ENCODE peak calls at places on chromosomes 4 and X, in six cellular contexts. A is thoracic aorta; E is OCI-LY7; Q is CD4-positive, alpha-beta memory T cell; W is heart right ventricle; V is NT2/D1. U is an unnamed sample.
A peak's percentile ranks its signal among the peaks of the same experiment; 100 is the strongest.

GRCh38 chrX:19879742-19880378 is 7.5 kb downstream of the SH3KBP1 start:
- DNase-seq in V (no peak), A (no peak), E (no peak), Q (no peak), W (no peak), U (no peak)

GRCh38 chr4:185144601-185145240 is 1.7 kb downstream of the SLC25A4 start:
- DNase-seq in E (no peak), A (no peak), V (no peak), W (no peak), Q (no peak), U (no peak)

GRCh38 chrX:40871385-40872082 is 136.2 kb upstream of the MED14 start:
- DNase-seq in E (no peak), Q (no peak), A (no peak), W (peak; percentile 6), V (no peak), U (no peak)

GRCh38 chr4:142164767-142165500 is 528.6 kb downstream of the IL15 start:
- DNase-seq in A (no peak), V (no peak), Q (no peak), W (no peak), E (no peak), U (no peak)

GRCh38 chrX:8245411-8245810 is 74.3 kb upstream of the VCX2 start:
- DNase-seq in V (no peak), Q (no peak), A (no peak), E (no peak), W (no peak), U (no peak)

GRCh38 chrX:78455901-78456300 is 128.5 kb upstream of the CYSLTR1 start:
- DNase-seq in A (no peak), E (no peak), Q (no peak), W (no peak), V (no peak), U (no peak)

GRCh38 chr4:15781427-15782095 is 3.4 kb downstream of the CD38 start:
- DNase-seq in W (no peak), E (no peak), Q (no peak), V (no peak), A (no peak), U (no peak)

GRCh38 chr4:16294455-16294854 is 68.2 kb upstream of the TAPT1 start:
- DNase-seq in Q (no peak), V (no peak), E (no peak), W (no peak), A (no peak), U (no peak)

GRCh38 chr4:23333946-23334878 is 555.6 kb downstream of the PPARGC1A start:
- DNase-seq in W (peak; percentile 7), E (peak; percentile 90), V (peak; percentile 65), A (no peak), Q (peak; percentile 70), U (no peak)

DNA sequence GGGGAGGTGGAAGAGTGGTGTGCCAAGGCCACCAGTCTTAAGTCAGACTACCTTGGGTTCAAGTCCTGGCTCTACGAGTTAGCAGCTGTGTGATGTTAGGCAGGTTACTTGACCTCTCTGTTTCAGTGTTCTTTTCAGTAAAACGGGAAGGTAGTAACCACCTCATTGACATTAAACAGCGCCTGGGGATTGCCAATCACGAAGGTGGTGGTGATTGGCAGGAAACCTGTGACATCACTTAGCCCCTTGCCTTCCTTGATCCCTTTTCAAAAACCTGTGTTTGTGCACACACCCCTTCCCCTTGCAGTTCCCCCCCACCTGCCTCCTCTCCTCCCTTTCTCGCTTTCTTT is 7.6 kb downstream of the KLF3 start:
- DNase-seq in A (no peak), E (no peak), W (no peak), V (no peak), Q (no peak), U (no peak)
- H3K4me1 ChIP-seq in A (peaks cover 82% of the 10 kb centered on the region), E (peaks cover 4% of the 10 kb centered on the region), W (peaks cover 89% of the 10 kb centered on the region), V (peaks cover 7% of the 10 kb centered on the region), Q (peaks cover 93% of the 10 kb centered on the region), U (peaks cover 58% of the 10 kb centered on the region)

DNA sequence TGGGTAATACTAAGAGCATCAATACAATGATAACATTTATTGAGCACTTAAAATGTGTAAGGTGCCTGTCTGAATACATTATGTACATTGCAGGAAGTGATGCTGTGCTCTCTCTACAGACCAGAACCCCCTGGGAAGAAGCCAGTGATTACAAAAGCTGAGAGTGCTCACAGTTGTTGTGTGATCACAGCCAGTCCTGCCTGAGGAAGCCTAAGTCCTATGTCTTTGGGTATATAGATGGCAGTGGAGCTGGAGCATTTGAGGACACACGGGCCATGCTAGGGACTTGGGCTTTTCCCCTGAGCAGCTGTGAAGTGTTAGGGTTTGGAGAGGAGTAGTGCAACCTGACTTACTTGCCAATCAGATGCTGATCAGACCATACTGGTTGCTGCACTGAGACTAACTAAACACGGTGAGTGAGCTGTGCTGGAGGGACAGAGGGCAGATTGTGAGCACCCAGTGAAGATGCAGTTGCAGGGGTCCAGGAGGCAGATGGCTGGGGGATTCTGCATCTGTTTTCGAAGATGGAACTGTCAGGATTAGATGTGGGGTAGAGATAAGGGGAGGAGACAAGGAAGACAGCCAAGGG is 60.8 kb upstream of the TBC1D14 start:
- DNase-seq in E (no peak), A (no peak), W (no peak), Q (no peak), V (no peak), U (no peak)
- H3K4me3 ChIP-seq in E (no peak overlapping the region), A (no peak overlapping the region), W (no peak overlapping the region), Q (no peak overlapping the region), V (no peak overlapping the region), U (no peak overlapping the region)

DNA sequence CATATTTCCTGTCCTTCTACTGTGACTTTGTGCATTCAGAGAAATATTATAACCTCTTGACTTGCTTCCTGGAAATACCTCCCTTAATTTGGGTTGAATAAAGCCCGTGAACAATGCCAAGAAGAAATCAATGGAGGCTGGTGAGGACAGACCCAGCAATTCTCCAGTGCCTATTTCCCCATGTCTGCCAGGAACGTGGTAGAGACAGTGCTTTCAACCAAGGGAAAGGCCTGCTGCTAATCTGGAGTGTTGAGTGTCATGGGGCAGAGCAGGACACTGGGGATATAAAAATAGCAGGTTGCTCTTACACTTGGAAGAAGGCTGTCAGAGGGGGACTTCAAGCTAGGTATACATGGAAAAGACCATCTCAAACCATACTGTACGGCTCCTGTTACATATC is 19.9 kb downstream of the TSC22D3 start:
- DNase-seq in Q (no peak), E (no peak), W (no peak), V (no peak), A (no peak), U (no peak)
- H3K4me1 ChIP-seq in Q (no peaks in the 10 kb centered on the region), E (no peaks in the 10 kb centered on the region), W (peaks cover 36% of the 10 kb centered on the region), V (peaks cover 12% of the 10 kb centered on the region), A (no peaks in the 10 kb centered on the region), U (no peaks in the 10 kb centered on the region)

GRCh38 chr4:20528508-20528907 is 171.8 kb upstream of the PACRGL start:
- DNase-seq in E (no peak), V (no peak), A (no peak), Q (no peak), W (no peak), U (no peak)
- H3K4me3 ChIP-seq in E (no peak overlapping the region), V (no peak overlapping the region), A (no peak overlapping the region), Q (no peak overlapping the region), W (no peak overlapping the region), U (no peak overlapping the region)

GRCh38 chr4:2866891-2867290 is 23.2 kb downstream of the ADD1 start:
- DNase-seq in W (no peak), Q (no peak), A (no peak), V (no peak), E (no peak), U (no peak)
- H3K4me1 ChIP-seq in W (peaks cover 100% of the 10 kb centered on the region), Q (peaks cover 77% of the 10 kb centered on the region), A (peaks cover 34% of the 10 kb centered on the region), V (peaks cover 13% of the 10 kb centered on the region), E (peaks cover 11% of the 10 kb centered on the region), U (peaks cover 19% of the 10 kb centered on the region)

GRCh38 chrX:49058794-49059193 is at the start of gene CCDC120:
- DNase-seq in Q (no peak), V (no peak), W (no peak), A (no peak), E (no peak), U (no peak)
- H3K4me3 ChIP-seq in Q (no peak within 1 kb of the TSS), V (peak within 1 kb of the TSS; percentile 58), W (no peak within 1 kb of the TSS), A (no peak within 1 kb of the TSS), E (no peak within 1 kb of the TSS), U (no peak within 1 kb of the TSS)

U was measured in SJSA1.